ENCODE peak calls at places on chromosomes 2 and 18, in nine cellular contexts. O, E, W, F, M, L, D, J and K are unnamed samples.

GRCh38 chr2:61470965-61471904 is at the start of gene USP34:
- DNase-seq in O (peak), E (peak), W (peak), F (peak), M (peak), L (peak), D (peak), J (peak), K (peak)

GRCh38 chr18:38198956-38199355 is 633.4 kb upstream of the CELF4 start:
- DNase-seq in O (no peak), E (no peak), W (no peak), F (no peak), M (no peak), L (no peak), D (no peak), J (no peak), K (no peak)

GRCh38 chr2:186946896-186947467 is 98.0 kb upstream of the ZSWIM2 start:
- DNase-seq in O (no peak), E (no peak), W (no peak), F (no peak), M (no peak), L (no peak), D (no peak), J (no peak), K (no peak)

GRCh38 chr2:102520009-102520408 is 47.0 kb downstream of the SLC9A4 start:
- DNase-seq in O (no peak), E (no peak), W (peak), F (peak), M (no peak), L (peak), D (no peak), J (peak), K (no peak)

GRCh38 chr2:241548451-241548835 is 10.1 kb upstream of the BOK start:
- DNase-seq in O (no peak), E (no peak), W (no peak), F (no peak), M (no peak), L (no peak), D (no peak), J (no peak), K (peak)

GRCh38 chr18:77046994-77047393 is 85.6 kb downstream of the MBP start:
- DNase-seq in O (no peak), E (no peak), W (no peak), F (no peak), M (no peak), L (no peak), D (no peak), J (no peak), K (no peak)

GRCh38 chr2:240974771-240975572 is 23.4 kb upstream of the SNED1 start:
- DNase-seq in O (no peak), E (no peak), W (no peak), F (no peak), M (no peak), L (no peak), D (no peak), J (no peak), K (peak)

GRCh38 chr2:103167599-103167998 is 405.8 kb downstream of the TMEM182 start:
- DNase-seq in O (no peak), E (no peak), W (no peak), F (no peak), M (no peak), L (no peak), D (no peak), J (no peak), K (no peak)

GRCh38 chr2:97693476-97693875 is 19.9 kb upstream of the ZAP70 start:
- DNase-seq in O (no peak), E (no peak), W (no peak), F (peak), M (no peak), L (no peak), D (no peak), J (no peak), K (no peak)

GRCh38 chr18:28855524-28855923 is 678.6 kb upstream of the CDH2 start:
- DNase-seq in O (peak), E (no peak), W (no peak), F (peak), M (no peak), L (no peak), D (no peak), J (peak), K (no peak)

GRCh38 chr2:16109368-16109820 is 169.0 kb downstream of the MYCN start:
- DNase-seq in O (no peak), E (no peak), W (no peak), F (no peak), M (no peak), L (no peak), D (no peak), J (no peak), K (no peak)

GRCh38 chr2:241288489-241288888 is 27.0 kb downstream of the HDLBP start:
- DNase-seq in O (no peak), E (no peak), W (no peak), F (no peak), M (no peak), L (no peak), D (no peak), J (no peak), K (no peak)

GRCh38 chr18:48227206-48227605 is 182.0 kb downstream of the ZBTB7C start:
- DNase-seq in O (no peak), E (no peak), W (no peak), F (no peak), M (no peak), L (no peak), D (no peak), J (no peak), K (no peak)

GRCh38 chr18:48228301-48228715 is 180.9 kb downstream of the ZBTB7C start:
- DNase-seq in O (no peak), E (peak), W (no peak), F (peak), M (no peak), L (no peak), D (no peak), J (no peak), K (no peak)

GRCh38 chr18:48228841-48229240 is 180.3 kb downstream of the ZBTB7C start:
- DNase-seq in O (no peak), E (no peak), W (no peak), F (peak), M (no peak), L (no peak), D (no peak), J (no peak), K (no peak)

GRCh38 chr18:48229445-48230052 is 179.6 kb downstream of the ZBTB7C start:
- DNase-seq in O (no peak), E (no peak), W (no peak), F (peak), M (no peak), L (peak), D (no peak), J (no peak), K (no peak)

DNA sequence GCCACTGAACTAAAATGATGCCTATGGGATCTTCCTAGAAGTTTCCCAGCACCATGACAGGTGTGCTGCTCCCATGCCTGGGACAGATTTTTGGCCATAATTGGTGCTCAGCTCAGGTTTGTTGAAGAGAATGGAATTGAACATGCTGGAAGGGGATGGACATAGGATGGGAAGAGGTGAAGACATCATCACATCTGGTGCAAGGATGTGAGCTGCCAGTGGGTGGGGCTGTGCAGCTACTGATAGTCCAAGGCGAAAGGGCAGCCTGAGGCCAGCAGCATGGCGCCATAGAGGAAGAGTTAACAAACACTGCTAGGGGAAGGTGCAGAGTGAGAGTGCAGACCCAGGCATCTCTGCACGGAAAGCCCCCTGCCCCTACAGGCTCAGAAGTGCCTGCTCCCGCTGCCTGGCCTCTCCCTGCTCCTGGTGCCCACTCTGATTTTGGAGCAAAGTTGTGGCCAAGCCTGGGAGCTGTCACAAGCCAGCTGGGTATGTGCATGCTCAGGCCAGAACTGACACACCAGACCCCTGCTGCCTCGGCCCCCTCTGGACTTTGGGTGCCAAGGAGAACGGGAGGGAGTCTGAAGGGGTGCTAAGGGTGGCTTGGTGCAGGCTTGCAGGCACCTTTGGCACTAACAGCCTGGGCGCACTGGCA is 178.6 kb downstream of the ZBTB7C start:
- DNase-seq in O (no peak), E (no peak), W (peak), F (peak), M (no peak), L (peak), D (peak), J (peak), K (no peak)
- TF ChIP-seq CTCF in O (peak), E (no peak), W (peak), F (peak), M (no peak), L (peak), D (peak), J (peak), K (peak)

DNA sequence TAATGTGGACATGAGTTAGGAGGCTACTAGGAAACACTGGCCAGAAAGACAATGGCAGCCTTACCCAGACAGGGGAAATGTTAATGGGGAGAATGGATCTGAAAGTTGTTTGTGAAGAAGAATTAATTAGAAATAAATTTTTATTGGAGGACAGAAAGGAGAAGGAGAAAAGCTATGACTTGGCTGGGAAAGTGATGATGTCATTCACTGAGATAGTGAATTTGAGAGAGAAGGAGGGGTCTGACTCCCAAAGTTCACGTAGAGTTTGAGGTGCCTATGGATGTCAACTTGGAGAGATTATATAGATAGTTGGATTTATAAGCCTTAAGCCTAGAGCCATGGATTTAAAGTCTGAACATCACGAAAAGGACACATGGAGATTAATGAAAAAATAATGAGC is 144.6 kb upstream of the ZNF521 start:
- DNase-seq in O (no peak), E (no peak), W (no peak), F (no peak), M (no peak), L (no peak), D (no peak), J (no peak), K (no peak)
- TF ChIP-seq CTCF in O (no peak), E (no peak), W (no peak), F (no peak), M (no peak), L (no peak), D (no peak), J (no peak), K (no peak)

GRCh38 chr18:79819951-79820351 is 22.2 kb downstream of the KCNG2 start:
- DNase-seq in O (no peak), E (no peak), W (no peak), F (peak), M (no peak), L (no peak), D (no peak), J (no peak), K (peak)
- TF ChIP-seq CTCF in O (no peak), E (no peak), W (no peak), F (no peak), M (no peak), L (no peak), D (no peak), J (no peak), K (no peak)

DNA sequence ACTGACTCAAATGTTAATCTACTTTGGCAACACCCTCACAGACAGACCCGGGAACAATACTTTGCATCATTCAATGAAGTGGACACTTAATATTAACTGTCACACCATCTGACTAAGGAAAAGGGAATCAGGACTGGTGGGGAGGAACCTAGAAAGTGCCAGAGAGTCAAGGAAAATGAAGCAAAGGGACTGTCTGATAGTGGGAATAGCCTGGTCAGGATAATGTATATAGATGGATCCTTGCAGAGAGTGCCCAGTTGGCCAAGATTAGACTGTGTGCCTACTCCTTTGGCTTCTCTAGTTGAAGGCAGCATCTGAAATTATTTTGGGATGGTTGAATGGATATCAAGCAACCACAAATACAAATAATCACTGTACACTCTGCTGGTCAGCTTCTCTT is 45.2 kb downstream of the ARL6IP6 start:
- DNase-seq in O (no peak), E (no peak), W (no peak), F (no peak), M (no peak), L (no peak), D (no peak), J (no peak), K (no peak)
- TF ChIP-seq CTCF in O (no peak), E (no peak), W (no peak), F (no peak), M (no peak), L (no peak), D (no peak), J (no peak), K (no peak)

GRCh38 chr2:124973396-124973795 is 948.3 kb downstream of the CNTNAP5 start:
- DNase-seq in O (no peak), E (no peak), W (no peak), F (no peak), M (no peak), L (no peak), D (no peak), J (no peak), K (no peak)

GRCh38 chr2:124970065-124970464 is 945.0 kb downstream of the CNTNAP5 start:
- DNase-seq in O (no peak), E (no peak), W (no peak), F (no peak), M (no peak), L (no peak), D (no peak), J (no peak), K (no peak)

GRCh38 chr2:124975224-124975623 is 950.1 kb downstream of the CNTNAP5 start:
- DNase-seq in O (no peak), E (no peak), W (no peak), F (no peak), M (no peak), L (no peak), D (no peak), J (no peak), K (no peak)

GRCh38 chr2:124978597-124978996 is 953.5 kb downstream of the CNTNAP5 start:
- DNase-seq in O (no peak), E (no peak), W (no peak), F (peak), M (no peak), L (no peak), D (no peak), J (no peak), K (no peak)

GRCh38 chr2:124975658-124976057 is 950.6 kb downstream of the CNTNAP5 start:
- DNase-seq in O (no peak), E (no peak), W (no peak), F (peak), M (no peak), L (no peak), D (no peak), J (no peak), K (no peak)
- TF ChIP-seq CTCF in O (no peak), E (no peak), W (no peak), F (no peak), M (no peak), L (no peak), D (no peak), J (no peak), K (no peak)

DNA sequence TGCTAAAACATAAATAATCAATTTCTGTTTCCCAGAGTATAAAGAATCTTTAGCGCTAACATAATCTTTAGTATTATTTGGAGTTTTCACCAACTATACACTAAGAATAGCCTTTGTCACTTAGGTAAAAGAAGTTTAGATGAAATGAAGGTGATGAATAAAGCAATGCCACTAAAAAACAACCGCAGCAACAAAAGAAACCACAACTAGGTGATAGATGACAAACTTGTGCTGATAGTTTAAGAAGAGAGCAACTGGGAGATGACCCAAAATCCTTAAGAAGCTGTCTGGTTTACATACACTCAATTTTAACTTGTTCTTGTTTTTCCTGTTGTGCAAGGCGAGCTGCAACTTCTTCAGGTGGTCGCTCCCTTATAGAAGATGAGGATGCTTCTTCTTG is 24.8 kb downstream of the IMMT start:
- DNase-seq in O (no peak), E (no peak), W (no peak), F (no peak), M (no peak), L (no peak), D (no peak), J (no peak), K (no peak)
- TF ChIP-seq CTCF in O (no peak), E (no peak), W (no peak), F (no peak), M (no peak), L (no peak), D (no peak), J (no peak), K (no peak)

DNA sequence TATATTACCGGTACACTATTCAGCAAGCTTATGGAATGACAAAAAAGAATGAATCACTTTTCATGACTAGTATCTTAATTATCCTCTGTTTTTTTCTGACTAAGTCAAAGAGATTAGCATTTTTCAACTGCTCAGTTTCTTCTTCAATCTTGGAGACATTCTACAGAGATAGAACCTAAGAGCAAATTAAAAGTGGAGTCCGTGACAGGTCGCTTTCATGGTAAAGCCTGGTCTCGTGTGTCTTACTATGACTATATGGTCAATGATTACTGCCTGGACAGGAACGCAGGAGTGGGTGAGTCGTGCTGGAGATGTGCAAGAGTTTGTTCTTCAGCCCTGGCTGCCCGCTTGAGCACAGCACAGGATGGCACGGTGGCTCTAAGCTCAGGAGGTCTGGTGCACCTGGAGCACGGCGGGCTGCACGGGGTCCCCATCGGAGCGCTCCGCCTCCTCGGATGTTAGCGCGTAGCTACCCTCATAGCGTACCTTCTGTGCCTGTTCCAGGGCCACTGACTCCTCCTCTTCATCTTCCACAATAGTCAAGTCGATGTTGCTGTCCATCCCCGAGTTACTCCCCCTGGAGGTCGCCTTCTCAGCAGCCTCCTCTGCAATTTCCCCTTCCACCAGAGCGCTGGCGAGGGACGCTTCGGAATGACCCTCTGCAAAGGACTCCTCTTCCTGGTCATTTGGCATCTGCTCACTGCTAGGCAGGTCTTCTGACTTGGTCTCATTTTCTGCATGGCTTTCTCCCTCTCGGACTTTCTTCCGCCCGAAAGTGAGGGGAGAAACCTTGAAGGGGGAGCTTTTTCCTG is 11.1 kb downstream of the CAVIN2 start:
- DNase-seq in O (no peak), E (no peak), W (no peak), F (no peak), M (no peak), L (no peak), D (no peak), J (no peak), K (no peak)
- TF ChIP-seq CTCF in O (no peak), E (no peak), W (no peak), F (no peak), M (no peak), L (no peak), D (no peak), J (no peak), K (no peak)